ENCODE peak calls at places on chromosomes 2 and 18, in six cellular contexts. U, E, B, A, K and R are unnamed samples.

GRCh38 chr2:73984203-73984921 is at the start of gene TET3:
- DNase-seq in U (no peak), E (peak), B (peak), A (no peak), K (peak), R (no peak)

GRCh38 chr2:63003349-63003748 is 47.3 kb upstream of the OTX1 start:
- DNase-seq in U (no peak), E (no peak), B (no peak), A (no peak), K (no peak), R (no peak)

GRCh38 chr2:70132244-70133126 is 45.2 kb downstream of the PCBP1 start:
- DNase-seq in U (no peak), E (no peak), B (no peak), A (no peak), K (no peak), R (peak)

GRCh38 chr2:44244135-44244871 is 31.0 kb upstream of the SLC3A1 start:
- DNase-seq in U (peak), E (peak), B (peak), A (no peak), K (no peak), R (peak)

GRCh38 chr2:100011272-100011711 is 131.1 kb downstream of the AFF3 start:
- DNase-seq in U (no peak), E (no peak), B (no peak), A (no peak), K (no peak), R (no peak)

GRCh38 chr2:19933351-19933981 is 31.7 kb upstream of the TTC32 start:
- DNase-seq in U (no peak), E (no peak), B (no peak), A (peak), K (no peak), R (peak)

GRCh38 chr2:240991378-240992263 is 6.8 kb upstream of the SNED1 start:
- DNase-seq in U (peak), E (no peak), B (no peak), A (no peak), K (peak), R (peak)

GRCh38 chr2:41937464-41937861 is 110.4 kb upstream of the PKDCC start:
- DNase-seq in U (no peak), E (peak), B (no peak), A (no peak), K (peak), R (no peak)

GRCh38 chr18:78979058-78979680 is 449 bp upstream of the SALL3 start:
- DNase-seq in U (no peak), E (peak), B (no peak), A (no peak), K (peak), R (no peak)

GRCh38 chr2:71498261-71498701 is 44.9 kb downstream of the DYSF start:
- DNase-seq in U (peak), E (no peak), B (no peak), A (no peak), K (no peak), R (peak)

GRCh38 chr2:165793161-165793778 is 777 bp downstream of the GALNT3 start:
- DNase-seq in U (peak), E (peak), B (no peak), A (no peak), K (peak), R (no peak)

GRCh38 chr18:37871583-37871982 is 306.0 kb upstream of the CELF4 start:
- DNase-seq in U (no peak), E (no peak), B (no peak), A (no peak), K (no peak), R (no peak)

GRCh38 chr2:231612199-231613053 is 19.8 kb downstream of the TEX44 start:
- DNase-seq in U (peak), E (peak), B (peak), A (peak), K (peak), R (peak)

GRCh38 chr18:58603365-58604067 is 25.4 kb downstream of the ALPK2 start:
- DNase-seq in U (no peak), E (no peak), B (no peak), A (no peak), K (no peak), R (no peak)

GRCh38 chr2:46841621-46842020 is 74.0 kb downstream of the MCFD2 start:
- DNase-seq in U (no peak), E (no peak), B (no peak), A (no peak), K (no peak), R (no peak)

GRCh38 chr2:88831071-88831791 is 139.8 kb downstream of the RPIA start:
- DNase-seq in U (no peak), E (no peak), B (no peak), A (no peak), K (no peak), R (no peak)

GRCh38 chr2:180222642-180223041 is 215.5 kb upstream of the CWC22 start:
- DNase-seq in U (no peak), E (no peak), B (no peak), A (no peak), K (no peak), R (no peak)

GRCh38 chr2:223784221-223784772 is 53.1 kb downstream of the AP1S3 start:
- DNase-seq in U (no peak), E (no peak), B (no peak), A (no peak), K (no peak), R (no peak)

GRCh38 chr18:384897-385296 is 115.6 kb downstream of the COLEC12 start:
- DNase-seq in U (no peak), E (no peak), B (no peak), A (no peak), K (no peak), R (no peak)

GRCh38 chr2:105256431-105257047 is 15.0 kb downstream of the GPR45 start:
- DNase-seq in U (no peak), E (no peak), B (no peak), A (no peak), K (no peak), R (no peak)

GRCh38 chr2:85951351-85952067 is 62.7 kb upstream of the ST3GAL5 start:
- DNase-seq in U (no peak), E (no peak), B (no peak), A (no peak), K (no peak), R (peak)

GRCh38 chr2:48940606-48941005 is 185.1 kb upstream of the LHCGR start:
- DNase-seq in U (no peak), E (no peak), B (no peak), A (no peak), K (no peak), R (no peak)

GRCh38 chr2:213766465-213766891 is 482.2 kb downstream of the SPAG16 start:
- DNase-seq in U (no peak), E (no peak), B (no peak), A (peak), K (no peak), R (no peak)

GRCh38 chr2:9002637-9003365 is 683 bp downstream of the MBOAT2 start:
- DNase-seq in U (no peak), E (peak), B (no peak), A (no peak), K (peak), R (no peak)

GRCh38 chr2:230317366-230317765 is 9.6 kb upstream of the SP140L start:
- DNase-seq in U (no peak), E (no peak), B (no peak), A (no peak), K (no peak), R (no peak)

GRCh38 chr2:189821953-189822748 is 37.9 kb downstream of the PMS1 start:
- DNase-seq in U (no peak), E (no peak), B (no peak), A (no peak), K (no peak), R (no peak)

GRCh38 chr2:239978381-239978780 is 46.8 kb downstream of the NDUFA10 start:
- DNase-seq in U (no peak), E (no peak), B (no peak), A (no peak), K (no peak), R (no peak)
- TF ChIP-seq ATF3 in U (no peak), E (no peak), B (no peak), A (no peak), K (no peak), R (no peak)

DNA sequence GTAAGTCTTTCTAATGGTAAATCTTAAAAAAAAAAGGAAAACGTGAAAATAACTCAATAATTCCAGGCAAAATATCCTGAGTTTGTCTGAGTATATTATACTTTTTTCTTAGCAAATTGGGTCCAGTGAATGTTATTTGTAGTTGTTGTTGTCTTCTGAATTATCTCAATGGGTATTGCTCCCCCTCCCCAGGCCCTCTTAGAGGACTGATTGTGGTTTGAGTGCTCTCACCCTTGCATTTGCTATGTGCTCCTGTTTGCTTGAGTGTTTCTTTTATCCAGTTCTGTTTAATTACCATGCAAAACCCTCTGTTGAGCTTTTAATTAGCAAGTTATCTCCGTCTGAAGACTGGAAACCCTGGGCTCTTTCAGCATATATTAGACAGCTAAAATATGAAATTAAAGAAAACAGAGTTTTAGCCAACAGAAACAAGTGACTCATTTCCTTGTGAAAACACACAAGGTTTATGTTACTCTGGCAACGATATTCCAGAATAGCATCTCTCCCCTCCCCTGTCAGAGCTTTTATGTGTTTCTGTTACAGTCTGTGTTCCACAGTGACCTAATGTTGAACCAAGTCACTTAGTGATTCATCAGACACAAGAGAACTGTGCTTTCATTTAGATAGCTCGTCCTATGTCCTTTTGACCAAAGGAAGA is 172.5 kb upstream of the RBMS1 start:
- DNase-seq in U (peak), E (no peak), B (no peak), A (peak), K (no peak), R (peak)
- TF ChIP-seq ATF3 in U (no peak), E (no peak), B (no peak), A (no peak), K (no peak), R (no peak)

GRCh38 chr2:203623104-203623503 is 83.3 kb upstream of the CD28 start:
- DNase-seq in U (no peak), E (no peak), B (no peak), A (no peak), K (no peak), R (no peak)
- TF ChIP-seq ATF3 in U (no peak), E (no peak), B (no peak), A (no peak), K (no peak), R (no peak)

GRCh38 chr18:36095936-36096519 is 28.7 kb upstream of the RPRD1A start:
- DNase-seq in U (peak), E (no peak), B (peak), A (no peak), K (no peak), R (peak)
- TF ChIP-seq ATF3 in U (no peak), E (no peak), B (no peak), A (no peak), K (no peak), R (no peak)

GRCh38 chr2:183010112-183010511 is 28.1 kb downstream of the NCKAP1 start:
- DNase-seq in U (peak), E (peak), B (peak), A (no peak), K (peak), R (no peak)
- TF ChIP-seq ATF3 in U (no peak), E (no peak), B (no peak), A (no peak), K (no peak), R (no peak)